ENCODE peak calls at places on chromosome 9, in four cellular contexts. H is effector CD4-positive, alpha-beta T cell; R is cardiac muscle cell; T is MM.1S. N is an unnamed sample.
A peak's percentile ranks its signal among the peaks of the same experiment; 100 is the strongest.

GRCh38 chr9:105154723-105155191 is 89.7 kb upstream of the SLC44A1 start:
- DNase-seq in H (no peak), T (no peak), R (peak; percentile 56), N (peak; percentile 51)

GRCh38 chr9:5492965-5493364 is 17.4 kb upstream of the PDCD1LG2 start:
- DNase-seq in T (peak; percentile 53), R (no peak), H (no peak), N (no peak)

GRCh38 chr9:70475211-70475610 is 60.8 kb upstream of the KLF9 start:
- DNase-seq in H (no peak), R (no peak), T (no peak), N (no peak)

GRCh38 chr9:100573655-100574260 is 4.1 kb upstream of the CAVIN4 start:
- DNase-seq in H (no peak), T (no peak), R (no peak), N (no peak)

GRCh38 chr9:11135856-11136255 is 523.1 kb upstream of the PTPRD start:
- DNase-seq in R (no peak), H (no peak), T (no peak), N (no peak)

GRCh38 chr9:127225747-127226646 is 38.6 kb upstream of the GARNL3 start:
- DNase-seq in R (no peak), T (no peak), H (no peak), N (peak; percentile 23)

GRCh38 chr9:126093771-126094170 is 232.9 kb upstream of the MVB12B start:
- DNase-seq in T (no peak), H (no peak), R (no peak), N (no peak)

GRCh38 chr9:114033397-114034103 is 44.5 kb downstream of the AMBP start:
- DNase-seq in R (peak; percentile 32), H (no peak), T (no peak), N (peak; percentile 29)

GRCh38 chr9:1619915-1620705 is 395.0 kb upstream of the SMARCA2 start:
- DNase-seq in R (peak; percentile 18), H (no peak), T (peak; percentile 10), N (peak; percentile 61)

GRCh38 chr9:99253772-99254431 is 31.8 kb downstream of the SEC61B start:
- DNase-seq in H (peak; percentile 5), T (peak; percentile 93), R (no peak), N (peak; percentile 71)

GRCh38 chr9:136745389-136746218 is 2.7 kb downstream of the LCN6 start:
- DNase-seq in H (no peak), T (no peak), R (no peak), N (no peak)

GRCh38 chr9:85269811-85270210 is 471.9 kb downstream of the AGTPBP1 start:
- DNase-seq in T (no peak), R (no peak), H (no peak), N (no peak)

GRCh38 chr9:35606138-35606504 is 1.1 kb downstream of the TESK1 start:
- DNase-seq in H (no peak), R (no peak), T (no peak), N (no peak)

GRCh38 chr9:129555512-129556203 is 65.2 kb downstream of the C9orf50 start:
- DNase-seq in T (no peak), H (no peak), R (peak; percentile 72), N (no peak)

GRCh38 chr9:127140842-127141675 is 18.6 kb upstream of the ANGPTL2 start:
- DNase-seq in T (no peak), H (no peak), R (no peak), N (no peak)

GRCh38 chr9:8268216-8268878 is 468.8 kb upstream of the DMAC1 start:
- DNase-seq in H (no peak), R (no peak), T (no peak), N (no peak)

GRCh38 chr9:34664281-34665108 is 2.0 kb upstream of the CCL27 start:
- DNase-seq in R (peak; percentile 84), T (peak; percentile 84), H (peak; percentile 64), N (peak; percentile 86)

GRCh38 chr9:91541744-91542143 is 118.1 kb upstream of the NFIL3 start:
- DNase-seq in H (no peak), R (no peak), T (no peak), N (no peak)

GRCh38 chr9:130172161-130172857 is at the start of gene NCS1:
- DNase-seq in R (peak; percentile 82), T (no peak), H (no peak), N (peak; percentile 85)

GRCh38 chr9:89978185-89978584 is 373.4 kb downstream of the GADD45G start:
- DNase-seq in R (peak; percentile 23), H (no peak), T (no peak), N (peak; percentile 18)

GRCh38 chr9:34252670-34253459 is 74.0 kb downstream of the UBAP1 start:
- DNase-seq in T (peak; percentile 63), H (peak; percentile 43), R (peak; percentile 62), N (peak; percentile 79)

GRCh38 chr9:14313951-14314423 is at the start of gene NFIB:
- DNase-seq in H (no peak), T (peak; percentile 15), R (peak; percentile 66), N (peak; percentile 72)

GRCh38 chr9:134650431-134651190 is 9.0 kb downstream of the COL5A1 start:
- DNase-seq in H (no peak), R (no peak), T (no peak), N (no peak)

GRCh38 chr9:131276891-131277672 is 772 bp upstream of the FAM78A start:
- DNase-seq in H (peak; percentile 41), T (peak; percentile 27), R (no peak), N (no peak)

GRCh38 chr9:126615791-126616447 is 2.2 kb downstream of the LMX1B start:
- DNase-seq in R (no peak), T (no peak), H (no peak), N (no peak)

GRCh38 chr9:109315889-109316640 is 4.8 kb downstream of the EPB41L4B start:
- DNase-seq in T (no peak), H (no peak), R (peak; percentile 53), N (peak; percentile 90)

GRCh38 chr9:115278241-115279035 is 160.5 kb upstream of the TNC start:
- DNase-seq in T (no peak), R (no peak), H (no peak), N (no peak)

N was measured in Ammon's horn.